ENCODE peak calls at places on chromosomes 2 and 18, in eight cellular contexts. R is astrocyte of the spinal cord, E is PC-3, H is WTC11, I is endothelial cell, P is HCT116, C is cardiac fibroblast, M is lower lobe of right lung. V is an unnamed sample.

GRCh38 chr18:55289775-55290174 is 298.2 kb downstream of the TCF4 start:
- DNase-seq in C (no peak), M (no peak), H (no peak), I (no peak), R (no peak), E (no peak), P (no peak), V (no peak)

GRCh38 chr2:240433973-240434727 is 1.3 kb upstream of the GPC1 start:
- DNase-seq in I (no peak), E (peak; percentile 97), C (peak; percentile 97), H (no peak), R (peak; percentile 92), P (peak; percentile 81), M (peak; percentile 47), V (peak; percentile 82)

GRCh38 chr2:218701806-218702205 is 8.8 kb upstream of the TTLL4 start:
- DNase-seq in E (no peak), I (no peak), H (no peak), R (peak; percentile 61), M (no peak), P (no peak), C (no peak), V (no peak)

GRCh38 chr2:179862898-179863458 is 1.6 kb upstream of the ZNF385B start:
- DNase-seq in M (no peak), H (no peak), C (no peak), R (no peak), I (no peak), E (no peak), P (no peak), V (no peak)

GRCh38 chr2:176123847-176124273 is 1.3 kb downstream of the HOXD9 start:
- DNase-seq in M (no peak), R (no peak), P (no peak), H (no peak), E (no peak), C (no peak), I (no peak), V (peak; percentile 59)

GRCh38 chr2:237616373-237617304 is 10.7 kb upstream of the LRRFIP1 start:
- DNase-seq in E (peak; percentile 28), M (no peak), C (peak; percentile 89), P (no peak), R (peak; percentile 71), I (no peak), H (no peak), V (no peak)

GRCh38 chr2:239316562-239317465 is 84.0 kb downstream of the HDAC4 start:
- DNase-seq in I (no peak), E (no peak), P (no peak), C (peak; percentile 51), M (peak; percentile 74), H (no peak), R (peak; percentile 43), V (peak; percentile 93)

GRCh38 chr2:240795468-240795867 is 24.6 kb downstream of the KIF1A start:
- DNase-seq in P (no peak), R (no peak), C (no peak), H (no peak), I (no peak), E (no peak), M (peak; percentile 24), V (peak; percentile 50)

GRCh38 chr2:211161236-211161635 is 604.8 kb downstream of the CPS1 start:
- DNase-seq in H (no peak), I (no peak), M (no peak), C (no peak), E (no peak), P (no peak), R (peak; percentile 10), V (no peak)

GRCh38 chr2:180307096-180307495 is 300.0 kb upstream of the CWC22 start:
- DNase-seq in H (no peak), C (no peak), E (no peak), P (no peak), I (no peak), M (no peak), R (no peak), V (no peak)

GRCh38 chr2:237073552-237073951 is 12.1 kb upstream of the COPS8 start:
- DNase-seq in C (peak; percentile 86), P (no peak), H (no peak), M (no peak), I (no peak), R (peak; percentile 67), E (peak; percentile 57), V (no peak)

GRCh38 chr2:234808907-234809306 is 142.9 kb upstream of the SH3BP4 start:
- DNase-seq in M (no peak), P (no peak), E (no peak), C (no peak), I (no peak), H (no peak), R (no peak), V (no peak)

GRCh38 chr2:113278073-113278811 is 479 bp downstream of the PAX8 start:
- DNase-seq in I (no peak), E (no peak), C (no peak), P (no peak), H (peak; percentile 29), M (no peak), R (no peak), V (no peak)

GRCh38 chr2:37827911-37828411 is 97.1 kb upstream of the RMDN2 start:
- DNase-seq in E (peak; percentile 39), H (no peak), M (no peak), C (peak; percentile 56), I (no peak), R (peak; percentile 54), P (no peak), V (no peak)

GRCh38 chr2:70921839-70922590 is 13.7 kb upstream of the ATP6V1B1 start:
- DNase-seq in P (no peak), C (peak; percentile 33), E (no peak), H (no peak), I (no peak), M (no peak), R (no peak), V (no peak)

GRCh38 chr18:12657849-12658829 is at the start of gene SPIRE1:
- DNase-seq in P (no peak), E (peak; percentile 74), I (peak; percentile 68), M (peak; percentile 86), H (peak; percentile 70), C (peak; percentile 55), R (peak; percentile 59), V (peak; percentile 86)
- TF ChIP-seq CTCF in P (no peak), E (peak; percentile 17), I (no peak), M (no peak), H (no peak), C (no peak), R (no peak), V (no peak)

GRCh38 chr2:85804583-85804982 is 50.8 kb downstream of the ATOH8 start:
- DNase-seq in C (peak; percentile 43), I (no peak), E (peak; percentile 38), M (no peak), H (no peak), R (no peak), P (no peak), V (peak; percentile 57)
- TF ChIP-seq CTCF in C (peak; percentile 78), I (peak; percentile 85), E (peak; percentile 77), M (peak; percentile 61), H (peak; percentile 77), R (peak; percentile 62), P (peak; percentile 75), V (peak; percentile 49)

DNA sequence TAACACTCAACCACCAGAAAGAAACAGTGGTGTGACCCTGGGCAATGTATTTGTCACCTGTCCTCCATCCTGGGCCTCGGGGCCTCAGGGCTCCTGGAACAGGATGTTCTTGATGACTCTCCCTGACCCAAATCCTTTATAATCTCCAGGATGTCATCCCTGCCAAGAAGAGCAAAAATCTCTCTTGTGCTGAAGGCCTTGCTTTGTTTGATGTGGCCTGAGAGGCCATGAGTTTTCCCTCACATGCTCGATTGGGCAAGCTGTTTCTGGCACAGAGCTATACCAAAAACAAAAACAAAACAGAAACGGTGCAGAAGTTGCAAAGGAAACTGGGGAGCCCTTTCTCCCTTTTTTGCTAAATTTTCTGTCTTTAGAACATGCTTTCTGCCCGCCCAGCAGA is 35.7 kb upstream of the ST3GAL5 start:
- DNase-seq in I (no peak), P (no peak), R (peak; percentile 19), H (no peak), M (no peak), C (peak; percentile 80), E (peak; percentile 79), V (peak; percentile 85)
- TF ChIP-seq CTCF in I (no peak), P (no peak), R (no peak), H (no peak), M (no peak), C (no peak), E (no peak), V (no peak)

DNA sequence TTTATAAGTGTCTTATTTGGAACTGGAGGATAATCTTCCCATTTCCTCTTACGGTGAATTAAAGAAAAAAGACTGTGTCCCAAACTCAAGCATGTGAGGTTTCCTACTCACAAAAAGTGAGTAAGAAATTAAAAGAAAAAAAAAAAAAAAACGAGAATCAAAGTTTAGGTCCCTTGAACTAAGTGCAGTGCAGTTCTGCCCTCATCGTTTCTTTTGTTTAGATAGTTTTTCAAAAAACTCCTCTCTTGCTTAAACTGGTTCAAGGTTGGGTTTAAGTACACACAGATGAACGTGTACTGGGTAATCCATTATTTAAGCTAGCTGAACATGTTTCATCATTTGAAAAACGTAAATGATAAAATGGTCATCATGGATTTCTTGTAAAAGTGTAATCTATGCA is 235.9 kb upstream of the KCNJ3 start:
- DNase-seq in C (no peak), I (no peak), H (no peak), P (no peak), E (no peak), R (no peak), M (no peak), V (no peak)
- TF ChIP-seq CTCF in C (no peak), I (no peak), H (no peak), P (no peak), E (no peak), R (no peak), M (no peak), V (no peak)

GRCh38 chr2:65033178-65033577 is 23.0 kb upstream of the CEP68 start:
- DNase-seq in C (peak; percentile 29), P (no peak), H (no peak), I (no peak), E (peak; percentile 39), M (no peak), R (no peak), V (no peak)
- TF ChIP-seq CTCF in C (no peak), P (peak; percentile 13), H (no peak), I (no peak), E (peak; percentile 49), M (no peak), R (no peak), V (no peak)